ENCODE peak calls at places on chromosomes 1 and 21, in five cellular contexts. G is ovary, J is lower lobe of right lung, A is brain microvascular endothelial cell, T is A549. H is an unnamed sample.

GRCh38 chr1:173267453-173267945 is 60.4 kb upstream of the TNFSF4 start:
- DNase-seq in J (no peak), T (no peak), G (no peak), A (peak), H (no peak)

GRCh38 chr1:230307213-230307612 is 118.9 kb downstream of the PGBD5 start:
- DNase-seq in J (no peak), A (no peak), T (no peak), G (no peak), H (peak)

GRCh38 chr1:234899041-234899787 is 229.4 kb downstream of the TOMM20 start:
- DNase-seq in G (no peak), A (peak), T (no peak), J (peak), H (no peak)

GRCh38 chr1:2594001-2594640 is 7.5 kb downstream of the PRXL2B start:
- DNase-seq in A (no peak), J (peak), G (peak), T (no peak), H (no peak)

GRCh38 chr21:45299864-45300785 is 12.4 kb upstream of the POFUT2 start:
- DNase-seq in G (peak), A (peak), J (peak), T (no peak), H (no peak)

GRCh38 chr1:198778049-198778448 is 139.2 kb downstream of the PTPRC start:
- DNase-seq in T (no peak), A (peak), J (peak), G (no peak), H (no peak)

GRCh38 chr1:77322061-77322900 is 40.5 kb downstream of the AK5 start:
- DNase-seq in J (no peak), T (peak), A (peak), G (no peak), H (peak)

GRCh38 chr1:156574039-156574633 is 1.8 kb upstream of the IQGAP3 start:
- DNase-seq in G (no peak), A (no peak), J (no peak), T (no peak), H (no peak)

GRCh38 chr1:87197156-87197555 is 131.5 kb upstream of the LMO4 start:
- DNase-seq in G (no peak), J (no peak), A (no peak), T (no peak), H (no peak)

GRCh38 chr1:179007233-179007632 is 18.5 kb upstream of the FAM20B start:
- DNase-seq in A (no peak), T (no peak), J (no peak), G (no peak), H (no peak)

GRCh38 chr1:26290061-26290415 is 10.2 kb downstream of the SH3BGRL3 start:
- DNase-seq in G (no peak), A (no peak), T (no peak), J (no peak), H (no peak)

GRCh38 chr21:21216013-21216412 is 217.8 kb downstream of the NCAM2 start:
- DNase-seq in G (no peak), A (no peak), J (no peak), T (no peak), H (no peak)

GRCh38 chr1:231507476-231508355 is 20.8 kb upstream of the TSNAX start:
- DNase-seq in J (no peak), G (no peak), A (no peak), T (no peak), H (no peak)

GRCh38 chr21:33924079-33924765 is 8.6 kb upstream of the ATP5PO start:
- DNase-seq in A (peak), J (peak), T (peak), G (peak), H (peak)

GRCh38 chr1:47582891-47583608 is 145.2 kb downstream of the FOXD2 start:
- DNase-seq in J (no peak), G (no peak), A (peak), T (no peak), H (peak)

GRCh38 chr1:228940526-228940925 is 205.2 kb downstream of the RHOU start:
- DNase-seq in A (no peak), T (no peak), G (no peak), J (no peak), H (no peak)

GRCh38 chr1:247332215-247332900 is 691 bp upstream of the ZNF496 start:
- DNase-seq in T (peak), A (no peak), J (peak), G (peak), H (peak)

GRCh38 chr1:110433803-110434202 is 17.1 kb upstream of the PROK1 start:
- DNase-seq in A (peak), G (peak), T (peak), J (peak), H (peak)

GRCh38 chr1:200108659-200109058 is 81.1 kb downstream of the NR5A2 start:
- DNase-seq in G (no peak), A (no peak), T (no peak), J (no peak), H (no peak)

GRCh38 chr1:92461364-92462097 is 25.2 kb downstream of the GFI1 start:
- DNase-seq in A (no peak), T (no peak), G (no peak), J (no peak), H (no peak)

GRCh38 chr1:33985656-33986055 is 121.8 kb downstream of the HMGB4 start:
- DNase-seq in J (no peak), A (no peak), T (no peak), G (no peak), H (no peak)

GRCh38 chr1:55474168-55474786 is 259.1 kb upstream of the USP24 start:
- DNase-seq in G (no peak), A (no peak), J (no peak), T (peak), H (peak)

GRCh38 chr1:170959385-170959784 is 24.1 kb downstream of the MROH9 start:
- DNase-seq in G (no peak), J (no peak), T (no peak), A (peak), H (peak)

GRCh38 chr1:197590687-197591086 is 184.6 kb downstream of the DENND1B start:
- DNase-seq in J (no peak), G (no peak), T (no peak), A (no peak), H (no peak)

GRCh38 chr1:244548558-244549115 is 87.6 kb downstream of the CATSPERE start:
- DNase-seq in A (no peak), J (no peak), G (no peak), T (no peak), H (no peak)

GRCh38 chr1:70866522-70867256 is 180.9 kb downstream of the PTGER3 start:
- DNase-seq in G (no peak), A (no peak), J (no peak), T (no peak), H (no peak)

GRCh38 chr1:191618202-191618601 is 540.1 kb upstream of the RGS18 start:
- DNase-seq in G (no peak), A (no peak), J (no peak), T (no peak), H (no peak)

GRCh38 chr21:25858328-25858727 is 123.6 kb downstream of the GABPA start:
- DNase-seq in G (no peak), A (no peak), J (no peak), T (no peak), H (no peak)

GRCh38 chr1:95352767-95353166 is 118.8 kb downstream of the RWDD3 start:
- DNase-seq in T (no peak), G (no peak), A (no peak), J (no peak), H (no peak)

DNA sequence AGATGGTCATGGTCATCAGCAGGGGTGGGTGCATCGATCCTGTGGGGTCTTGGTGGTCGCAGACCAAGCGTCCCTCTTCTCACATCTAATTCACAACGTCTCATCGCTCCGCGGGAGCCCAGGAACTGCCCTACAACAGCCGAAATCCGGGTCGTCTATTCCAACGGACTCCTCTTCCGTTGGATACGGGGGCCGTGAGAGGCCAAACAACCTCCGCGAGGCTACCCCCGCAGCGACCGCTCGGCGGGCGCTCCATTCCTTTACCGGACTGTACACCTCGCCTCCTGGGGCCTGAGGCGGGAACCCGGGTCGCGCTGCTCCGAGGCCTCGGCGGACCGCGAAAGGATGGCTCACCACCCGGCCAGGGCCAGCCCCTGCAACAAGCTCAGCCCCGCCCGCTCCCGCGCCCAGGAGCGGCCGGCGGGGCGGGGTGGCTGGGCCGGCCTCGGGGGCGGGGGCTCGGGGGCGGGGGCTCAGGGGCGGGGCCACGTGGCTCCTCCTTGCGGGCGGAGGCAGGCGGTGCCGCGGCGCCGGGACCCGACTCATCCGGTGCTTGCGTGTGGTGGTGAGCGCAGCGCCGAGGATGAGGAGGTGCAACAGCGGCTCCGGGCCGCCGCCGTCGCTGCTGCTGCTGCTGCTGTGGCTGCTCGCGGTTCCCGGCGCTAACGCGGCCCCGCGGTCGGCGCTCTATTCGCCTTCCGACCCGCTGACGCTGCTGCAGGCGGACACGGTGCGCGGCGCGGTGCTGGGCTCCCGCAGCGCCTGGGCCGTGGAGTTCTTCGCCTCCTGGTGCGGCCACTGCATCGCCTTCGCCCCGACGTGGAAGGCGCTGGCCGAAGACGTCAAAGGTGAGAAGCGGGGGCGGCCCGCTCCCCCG is at the start of gene QSOX1:
- DNase-seq in G (peak), J (peak), T (peak), A (peak), H (peak)
- TF ChIP-seq CTCF in G (no peak), J (peak), T (no peak), A (no peak), H (no peak)

DNA sequence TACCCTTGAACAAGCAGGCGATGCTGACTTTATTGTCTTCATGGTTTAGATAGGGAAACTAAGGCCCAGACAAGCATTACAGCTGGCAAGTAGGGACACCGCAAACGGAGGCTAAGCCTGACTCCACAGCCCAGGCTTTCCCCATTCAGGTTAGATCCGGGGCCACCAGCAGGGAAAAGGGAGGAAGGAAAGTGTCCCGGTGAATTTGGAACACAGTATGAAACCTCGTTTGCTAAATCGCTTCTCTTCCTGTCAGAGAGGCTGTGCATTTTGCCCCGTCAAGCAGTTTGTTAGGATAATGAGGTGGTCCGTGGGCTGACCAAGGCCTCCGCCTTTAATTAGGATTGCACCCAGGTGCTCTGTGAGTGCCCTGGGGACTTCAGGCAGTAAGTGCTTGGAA is 233.8 kb downstream of the SDCCAG8 start:
- DNase-seq in A (no peak), G (no peak), J (no peak), T (no peak), H (no peak)
- H3K27ac ChIP-seq in A (no peak), G (no peak), J (no peak), T (no peak), H (no peak)

GRCh38 chr1:46581685-46582455 is 22.2 kb downstream of the MKNK1 start:
- DNase-seq in T (no peak), G (no peak), A (no peak), J (no peak), H (no peak)

GRCh38 chr1:46580140-46580903 is 23.7 kb downstream of the MKNK1 start:
- DNase-seq in A (peak), T (no peak), J (no peak), G (no peak), H (no peak)

GRCh38 chr1:46587072-46587471 is 17.0 kb downstream of the MKNK1 start:
- DNase-seq in J (peak), T (no peak), G (no peak), A (no peak), H (no peak)

GRCh38 chr1:46585312-46585711 is 18.8 kb downstream of the MKNK1 start:
- DNase-seq in T (no peak), J (no peak), A (no peak), G (peak), H (no peak)

GRCh38 chr1:46582972-46583371 is 21.1 kb downstream of the MKNK1 start:
- DNase-seq in T (no peak), G (no peak), J (peak), A (no peak), H (no peak)
- TF ChIP-seq CTCF in T (no peak), G (no peak), J (no peak), A (no peak), H (no peak)

GRCh38 chr1:116494745-116495144 is 76.1 kb downstream of the CD58 start:
- DNase-seq in A (no peak), T (no peak), J (no peak), G (no peak), H (no peak)
- H3K27ac ChIP-seq in A (no peak), T (no peak), J (peak), G (no peak), H (no peak)

GRCh38 chr1:240254006-240254405 is 162.3 kb downstream of the FMN2 start:
- DNase-seq in G (no peak), J (no peak), A (no peak), T (no peak), H (no peak)
- TF ChIP-seq CTCF in G (no peak), J (no peak), A (no peak), T (no peak), H (no peak)

DNA sequence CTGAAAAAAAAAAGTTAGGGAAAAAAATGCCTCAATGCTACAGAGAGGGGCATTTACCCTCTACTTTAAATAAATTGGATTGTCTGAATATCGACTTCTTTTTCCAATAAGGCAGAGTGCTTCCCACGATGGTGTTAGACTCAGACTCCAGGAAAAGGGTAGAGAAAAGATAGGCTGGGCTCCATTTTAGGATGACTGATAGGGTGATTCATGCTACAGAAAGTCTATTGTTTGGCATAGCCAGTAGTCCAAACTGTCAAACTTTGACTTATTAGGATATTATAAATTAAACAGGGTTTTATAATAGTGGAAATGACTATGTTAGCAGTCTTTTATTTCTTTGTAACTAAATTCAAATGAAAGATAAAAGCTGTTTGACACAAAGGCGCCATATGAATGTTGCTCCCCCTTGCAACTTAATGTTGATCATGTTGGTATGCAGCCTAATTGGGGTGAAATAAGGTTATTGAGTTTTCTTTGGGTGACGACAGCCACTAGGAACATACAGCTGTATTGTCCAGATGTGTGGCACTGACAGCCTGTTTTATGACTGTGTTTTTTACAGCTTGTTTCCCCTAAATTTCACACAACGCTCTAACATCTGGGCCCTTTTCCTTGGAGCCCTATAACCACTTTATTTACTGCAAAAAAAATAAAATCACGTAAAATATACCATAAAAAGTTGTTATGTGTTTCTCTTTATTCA is 69.3 kb downstream of the SPAG17 start:
- DNase-seq in G (no peak), T (no peak), J (no peak), A (no peak), H (peak)
- H3K27ac ChIP-seq in G (no peak), T (no peak), J (no peak), A (no peak), H (no peak)

DNA sequence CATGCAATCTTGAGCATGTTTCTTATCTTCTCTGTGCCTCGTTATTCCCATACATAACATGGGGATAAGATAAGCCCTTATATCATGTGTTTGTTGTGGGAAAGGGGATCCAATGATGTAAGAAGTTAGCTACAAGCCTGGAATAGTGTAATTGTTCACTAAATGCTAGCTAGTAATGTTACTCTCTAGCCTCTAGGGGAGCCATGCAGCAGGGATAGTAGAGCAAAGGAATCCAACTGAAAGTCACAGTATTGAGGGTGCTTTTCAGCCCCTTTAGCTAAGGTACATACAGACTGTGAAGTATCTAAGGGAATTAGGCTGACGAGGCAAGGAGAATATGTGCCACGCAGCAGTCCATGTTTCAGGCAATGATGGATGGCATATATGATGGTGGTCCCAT is 46.9 kb downstream of the IL23R start:
- DNase-seq in J (no peak), G (no peak), A (no peak), T (peak), H (peak)
- TF ChIP-seq CTCF in J (peak), G (no peak), A (peak), T (peak), H (peak)

DNA sequence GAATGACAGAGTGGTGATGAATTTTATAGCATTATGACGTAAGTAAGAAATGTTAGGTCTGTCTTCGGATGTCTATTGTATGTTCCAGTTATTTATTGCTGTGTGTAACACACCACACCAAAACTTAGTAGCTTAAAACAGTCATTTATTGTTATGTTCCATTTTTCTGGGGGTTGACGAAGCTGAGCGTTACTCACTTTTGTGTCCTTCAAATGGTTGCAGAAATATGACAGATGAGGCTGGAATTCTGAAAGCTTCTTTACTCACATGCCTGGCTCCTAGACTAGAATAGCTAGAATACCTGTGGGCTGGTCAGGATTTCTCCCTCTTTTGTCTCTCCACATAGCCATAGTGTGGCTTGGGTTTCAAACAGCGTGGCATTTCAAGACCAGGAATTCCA is 62.1 kb upstream of the S1PR1 start:
- DNase-seq in J (no peak), A (peak), T (no peak), G (no peak), H (peak)
- H3K27ac ChIP-seq in J (no peak), A (no peak), T (no peak), G (no peak), H (no peak)

H was measured in RWPE1.